ENCODE peak calls at places on chromosomes 1 and 21, in eight cellular contexts. Y is CD4-positive, alpha-beta memory T cell; U is brain microvascular endothelial cell; N is psoas muscle; X is kidney epithelial cell; G is mammary epithelial cell; L is BE2C; P is endodermal cell. B is an unnamed sample.
A peak's percentile ranks its signal among the peaks of the same experiment; 100 is the strongest.

GRCh38 chr1:201639826-201640225 is 100.9 kb downstream of the NAV1 start:
- DNase-seq in N (no peak), X (no peak), Y (no peak), L (no peak), P (no peak), G (no peak), U (no peak), B (no peak)

GRCh38 chr1:156319664-156320063 is 18.4 kb downstream of the CCT3 start:
- DNase-seq in U (peak; percentile 29), N (no peak), Y (peak; percentile 33), G (no peak), X (no peak), P (no peak), L (peak; percentile 27), B (no peak)

GRCh38 chr21:18398843-18399242 is 4.7 kb downstream of the TMPRSS15 start:
- DNase-seq in Y (no peak), N (no peak), X (no peak), U (no peak), P (no peak), L (no peak), G (no peak), B (no peak)

GRCh38 chr1:84078108-84078823 is 65.8 kb upstream of the PRKACB start:
- DNase-seq in P (peak; percentile 91), G (peak; percentile 42), Y (no peak), U (no peak), X (no peak), L (peak; percentile 14), N (peak; percentile 48), B (peak; percentile 18)

GRCh38 chr1:37174876-37175275 is 140.6 kb upstream of the GRIK3 start:
- DNase-seq in L (no peak), N (no peak), U (no peak), P (no peak), X (no peak), Y (no peak), G (no peak), B (no peak)

GRCh38 chr1:155081472-155082300 is 3.0 kb downstream of the EFNA3 start:
- DNase-seq in G (no peak), U (no peak), P (peak; percentile 79), Y (peak; percentile 39), L (no peak), N (no peak), X (no peak), B (no peak)

GRCh38 chr1:28190337-28190979 is 14.0 kb upstream of the PTAFR start:
- DNase-seq in N (no peak), X (no peak), P (no peak), U (no peak), L (no peak), Y (no peak), G (no peak), B (no peak)

GRCh38 chr1:70978623-70979022 is 69.0 kb downstream of the PTGER3 start:
- DNase-seq in U (no peak), G (no peak), X (no peak), P (no peak), Y (no peak), N (no peak), L (no peak), B (no peak)

GRCh38 chr1:14881775-14882672 is 271.5 kb upstream of the TMEM51 start:
- DNase-seq in U (no peak), L (no peak), G (no peak), X (no peak), P (no peak), N (no peak), Y (no peak), B (no peak)

GRCh38 chr21:26112979-26113378 is 57.6 kb downstream of the APP start:
- DNase-seq in L (no peak), P (no peak), Y (no peak), X (no peak), G (no peak), U (no peak), N (no peak), B (no peak)

GRCh38 chr1:195663549-195664280 is 944.5 kb downstream of the KCNT2 start:
- DNase-seq in P (no peak), G (peak; percentile 79), Y (no peak), L (no peak), X (peak; percentile 51), N (no peak), U (peak; percentile 32), B (no peak)

GRCh38 chr1:221708987-221709386 is 32.9 kb downstream of the DUSP10 start:
- DNase-seq in P (no peak), Y (peak; percentile 64), L (peak; percentile 38), X (peak; percentile 81), N (peak; percentile 57), U (no peak), G (peak; percentile 81), B (peak; percentile 26)

GRCh38 chr1:28766532-28767183 is 29.9 kb downstream of the YTHDF2 start:
- DNase-seq in Y (no peak), L (no peak), X (no peak), N (no peak), P (no peak), U (no peak), G (no peak), B (no peak)

GRCh38 chr1:232899278-232899677 is 51.1 kb upstream of the NTPCR start:
- DNase-seq in G (no peak), Y (no peak), U (no peak), L (no peak), P (no peak), N (no peak), X (no peak), B (no peak)

GRCh38 chr1:237390798-237391197 is 348.8 kb downstream of the RYR2 start:
- DNase-seq in U (no peak), G (no peak), Y (no peak), P (no peak), N (no peak), L (no peak), X (no peak), B (no peak)

GRCh38 chr1:33080885-33081553 is at the start of gene AZIN2:
- DNase-seq in N (peak; percentile 98), L (peak; percentile 95), U (peak; percentile 95), G (peak; percentile 93), P (peak; percentile 99), X (peak; percentile 79), Y (peak; percentile 96), B (peak; percentile 96)

GRCh38 chr1:33085332-33085731 is 4.4 kb downstream of the AZIN2 start:
- DNase-seq in P (no peak), U (no peak), G (no peak), L (no peak), N (no peak), Y (no peak), X (no peak), B (no peak)

GRCh38 chr1:33081554-33082305 is 777 bp downstream of the AZIN2 start:
- DNase-seq in N (no peak), Y (no peak), P (peak; percentile 71), L (no peak), G (no peak), X (no peak), U (no peak), B (no peak)

GRCh38 chr1:33080373-33080772 is 580 bp upstream of the AZIN2 start:
- DNase-seq in Y (no peak), P (no peak), N (no peak), U (no peak), G (no peak), X (no peak), L (no peak), B (no peak)

GRCh38 chr1:33082575-33083112 is 1.7 kb downstream of the AZIN2 start:
- DNase-seq in X (no peak), U (no peak), G (no peak), L (no peak), Y (no peak), N (no peak), P (no peak), B (no peak)
- H3K27me3 ChIP-seq in X (peaks cover 3% of the 10 kb centered on the region), U (no peaks in the 10 kb centered on the region), G (no peaks in the 10 kb centered on the region), L (peaks cover 13% of the 10 kb centered on the region), Y (no peaks in the 10 kb centered on the region), N (no peaks in the 10 kb centered on the region), P (peaks cover 51% of the 10 kb centered on the region), B (no peaks in the 10 kb centered on the region)

DNA sequence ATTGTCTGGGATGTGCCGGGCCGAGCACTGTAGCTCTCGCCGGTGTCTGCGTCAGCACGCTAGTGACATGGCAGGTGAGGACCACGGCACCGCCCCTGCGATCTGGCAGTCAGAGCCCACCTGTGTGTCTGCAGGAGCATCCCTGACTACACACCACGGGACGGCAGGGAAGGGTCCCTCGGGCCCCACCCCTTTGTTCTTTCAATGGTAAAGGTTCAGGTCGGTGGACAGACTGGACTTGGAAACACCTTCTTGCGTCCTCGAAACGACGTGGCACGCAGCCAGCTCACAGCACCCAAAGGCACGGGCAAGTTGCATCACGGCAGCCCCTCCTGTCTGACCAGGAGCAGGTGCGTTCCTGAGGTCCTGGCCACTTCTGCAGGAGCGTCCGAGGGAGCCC is 3.7 kb upstream of the SAMD11 start:
- DNase-seq in Y (no peak), P (no peak), U (no peak), N (peak; percentile 44), L (peak; percentile 22), X (no peak), G (no peak), B (no peak)
- H3K27me3 ChIP-seq in Y (peaks cover 29% of the 10 kb centered on the region), P (peaks cover 78% of the 10 kb centered on the region), U (peaks cover 54% of the 10 kb centered on the region), N (peaks cover 9% of the 10 kb centered on the region), L (no peaks in the 10 kb centered on the region), X (peaks cover 84% of the 10 kb centered on the region), G (peaks cover 41% of the 10 kb centered on the region), B (peaks cover 51% of the 10 kb centered on the region)

DNA sequence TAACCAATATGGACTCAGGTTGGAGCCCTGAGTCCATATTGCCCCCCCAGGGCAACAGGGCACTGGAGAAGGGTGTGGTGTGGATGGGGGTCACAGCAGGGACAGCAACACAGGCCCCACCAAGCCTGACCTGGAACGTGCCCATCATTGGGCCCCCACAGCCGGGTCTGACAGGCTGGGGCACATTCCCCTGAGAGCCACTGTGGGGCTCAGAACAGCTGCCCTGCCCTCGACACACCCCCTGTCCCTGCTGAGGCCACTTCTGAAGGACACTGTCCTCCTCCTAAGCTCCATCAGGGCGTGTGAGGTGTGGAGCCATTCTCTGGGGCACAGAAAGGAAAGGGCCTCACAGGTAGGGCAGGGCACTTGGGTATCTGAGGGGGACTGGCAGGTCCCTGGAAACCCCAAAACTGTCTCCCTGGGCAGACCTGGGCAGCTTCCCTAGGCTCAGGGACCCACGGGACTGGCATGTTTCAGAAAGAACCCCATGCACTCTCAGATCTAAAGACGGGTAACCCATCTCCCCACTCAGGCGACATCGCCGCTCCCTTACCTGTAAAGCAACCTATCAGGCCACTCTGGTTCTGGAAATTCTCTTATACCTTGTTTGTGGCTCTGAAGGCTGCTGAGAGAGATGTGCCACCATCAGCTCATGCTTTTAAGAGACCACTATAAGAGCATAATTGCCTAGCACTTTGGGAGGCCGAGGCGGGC is 95.5 kb downstream of the DMRTB1 start:
- DNase-seq in G (no peak), X (no peak), L (peak; percentile 1), N (no peak), U (no peak), P (no peak), Y (no peak), B (peak; percentile 18)
- H3K27me3 ChIP-seq in G (no peaks in the 10 kb centered on the region), X (peaks cover 2% of the 10 kb centered on the region), L (no peaks in the 10 kb centered on the region), N (no peaks in the 10 kb centered on the region), U (no peaks in the 10 kb centered on the region), P (no peaks in the 10 kb centered on the region), Y (no peaks in the 10 kb centered on the region), B (no peaks in the 10 kb centered on the region)

DNA sequence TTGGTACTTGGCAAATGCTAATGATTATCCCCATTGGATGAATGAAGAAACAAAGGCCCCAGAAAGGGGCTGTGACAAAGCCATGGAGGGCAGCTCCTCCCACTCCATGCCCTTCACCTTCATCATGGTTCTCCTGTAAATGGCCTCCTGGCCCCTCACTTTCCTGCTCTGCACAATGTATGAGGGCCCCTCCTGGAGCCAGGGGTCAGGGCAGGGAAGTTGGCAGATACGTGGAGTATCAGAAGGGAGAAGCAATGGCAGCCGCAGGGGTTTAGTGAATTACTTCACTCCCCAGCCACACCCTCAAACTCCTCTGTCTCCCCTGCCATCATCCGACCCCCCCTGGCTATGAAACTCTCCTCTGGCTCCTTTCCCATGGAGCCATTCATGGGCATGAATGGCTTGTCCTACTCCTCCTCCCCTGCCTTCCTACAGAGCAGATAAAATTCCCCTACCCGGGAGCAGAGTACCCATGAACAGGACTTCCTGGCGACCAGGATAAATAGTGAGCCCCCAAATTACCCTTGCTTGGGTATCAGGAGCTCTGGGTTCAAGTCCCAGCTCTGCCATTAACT is 86.3 kb downstream of the CAMK2N1 start:
- DNase-seq in X (no peak), G (no peak), N (no peak), L (no peak), Y (no peak), U (no peak), P (peak; percentile 47), B (no peak)
- H3K27me3 ChIP-seq in X (peaks cover 5% of the 10 kb centered on the region), G (no peaks in the 10 kb centered on the region), N (peaks cover 9% of the 10 kb centered on the region), L (no peaks in the 10 kb centered on the region), Y (peaks cover 4% of the 10 kb centered on the region), U (peaks cover 17% of the 10 kb centered on the region), P (peaks cover 94% of the 10 kb centered on the region), B (no peaks in the 10 kb centered on the region)

B was measured in heart left ventricle.